ENCODE peak calls at places on chromosome 14, in ten cellular contexts. M is prostate gland, L is left ventricle myocardium inferior, A is AG09309, N is Panc1, Q is right atrium auricular region, J is MM.1S, D is upper lobe of right lung, E is testis, Z is Peyer's patch. K is an unnamed sample.

GRCh38 chr14:61568572-61569011 is 126.7 kb upstream of the HIF1A start:
- DNase-seq in M (no peak), L (peak), A (no peak), N (no peak), Q (peak), J (peak), D (peak), E (no peak), Z (peak), K (peak)

GRCh38 chr14:53011053-53011462 is 60.2 kb upstream of the FERMT2 start:
- DNase-seq in M (no peak), L (peak), A (peak), N (no peak), Q (peak), J (no peak), D (no peak), E (peak), Z (no peak), K (no peak)

GRCh38 chr14:58628381-58628780 is 9.4 kb upstream of the DACT1 start:
- DNase-seq in M (no peak), L (no peak), A (no peak), N (no peak), Q (no peak), J (no peak), D (no peak), E (no peak), Z (no peak), K (no peak)

GRCh38 chr14:104296388-104297312 is 158.3 kb downstream of the KIF26A start:
- DNase-seq in M (no peak), L (peak), A (no peak), N (no peak), Q (no peak), J (no peak), D (peak), E (no peak), Z (no peak), K (no peak)

GRCh38 chr14:56185991-56186390 is 67.8 kb downstream of the PELI2 start:
- DNase-seq in M (no peak), L (no peak), A (no peak), N (no peak), Q (no peak), J (no peak), D (no peak), E (no peak), Z (no peak), K (no peak)

GRCh38 chr14:37792124-37792523 is 196.7 kb downstream of the TTC6 start:
- DNase-seq in M (no peak), L (no peak), A (no peak), N (no peak), Q (no peak), J (no peak), D (no peak), E (no peak), Z (no peak), K (no peak)

GRCh38 chr14:48350971-48351370 is 675.6 kb upstream of the MDGA2 start:
- DNase-seq in M (no peak), L (no peak), A (no peak), N (no peak), Q (no peak), J (no peak), D (no peak), E (no peak), Z (no peak), K (no peak)

GRCh38 chr14:93683241-93683640 is 105.0 kb downstream of the PRIMA1 start:
- DNase-seq in M (no peak), L (no peak), A (no peak), N (no peak), Q (no peak), J (no peak), D (no peak), E (peak), Z (no peak), K (no peak)

GRCh38 chr14:104117341-104118005 is 20.9 kb upstream of the KIF26A start:
- DNase-seq in M (no peak), L (no peak), A (no peak), N (no peak), Q (no peak), J (no peak), D (peak), E (no peak), Z (no peak), K (no peak)

GRCh38 chr14:60777856-60778578 is 43.5 kb downstream of the MNAT1 start:
- DNase-seq in M (no peak), L (no peak), A (peak), N (no peak), Q (no peak), J (no peak), D (no peak), E (no peak), Z (no peak), K (no peak)

GRCh38 chr14:66045572-66046021 is 440.6 kb upstream of the CCDC196 start:
- DNase-seq in M (no peak), L (peak), A (peak), N (no peak), Q (no peak), J (no peak), D (no peak), E (no peak), Z (no peak), K (no peak)

GRCh38 chr14:38485011-38485410 is 229.1 kb upstream of the CLEC14A start:
- DNase-seq in M (no peak), L (no peak), A (no peak), N (no peak), Q (no peak), J (no peak), D (no peak), E (no peak), Z (no peak), K (no peak)

GRCh38 chr14:23094666-23095195 is at the start of gene ACIN1:
- DNase-seq in M (peak), L (no peak), A (peak), N (peak), Q (peak), J (peak), D (peak), E (peak), Z (peak), K (no peak)

GRCh38 chr14:23093993-23094665 is 807 bp downstream of the ACIN1 start:
- DNase-seq in M (no peak), L (no peak), A (no peak), N (no peak), Q (no peak), J (no peak), D (no peak), E (no peak), Z (no peak), K (no peak)

GRCh38 chr14:23093526-23093925 is 1.4 kb downstream of the ACIN1 start:
- DNase-seq in M (no peak), L (no peak), A (no peak), N (no peak), Q (no peak), J (no peak), D (no peak), E (no peak), Z (no peak), K (no peak)

GRCh38 chr14:23091294-23092225 is 3.4 kb downstream of the ACIN1 start:
- DNase-seq in M (no peak), L (no peak), A (no peak), N (no peak), Q (no peak), J (no peak), D (no peak), E (no peak), Z (no peak), K (no peak)

GRCh38 chr14:23093104-23093503 is 1.8 kb downstream of the ACIN1 start:
- DNase-seq in M (no peak), L (no peak), A (no peak), N (no peak), Q (no peak), J (no peak), D (no peak), E (no peak), Z (no peak), K (no peak)
- H3K4me3 ChIP-seq in M (no peak), L (peak), A (peak), N (no peak), Q (no peak), J (no peak), D (no peak), E (no peak), Z (no peak), K (no peak)

GRCh38 chr14:68951051-68951797 is 27.9 kb downstream of the ACTN1 start:
- DNase-seq in M (peak), L (peak), A (peak), N (peak), Q (peak), J (no peak), D (peak), E (peak), Z (peak), K (no peak)

GRCh38 chr14:68952544-68953535 is 26.3 kb downstream of the ACTN1 start:
- DNase-seq in M (no peak), L (peak), A (no peak), N (no peak), Q (no peak), J (peak), D (no peak), E (peak), Z (no peak), K (no peak)

GRCh38 chr14:68950111-68950510 is 29.0 kb downstream of the ACTN1 start:
- DNase-seq in M (no peak), L (no peak), A (no peak), N (no peak), Q (no peak), J (no peak), D (no peak), E (no peak), Z (no peak), K (no peak)

GRCh38 chr14:68949236-68949965 is 29.7 kb downstream of the ACTN1 start:
- DNase-seq in M (no peak), L (no peak), A (no peak), N (no peak), Q (no peak), J (no peak), D (no peak), E (no peak), Z (no peak), K (no peak)

GRCh38 chr14:68951800-68952540 is 27.1 kb downstream of the ACTN1 start:
- DNase-seq in M (no peak), L (peak), A (no peak), N (no peak), Q (no peak), J (no peak), D (no peak), E (no peak), Z (no peak), K (no peak)
- H3K4me3 ChIP-seq in M (no peak), L (peak), A (no peak), N (no peak), Q (no peak), J (no peak), D (no peak), E (no peak), Z (no peak), K (no peak)

GRCh38 chr14:64706119-64706465 is 1.9 kb downstream of the PLEKHG3 start:
- DNase-seq in M (no peak), L (no peak), A (no peak), N (no peak), Q (no peak), J (no peak), D (no peak), E (no peak), Z (no peak), K (no peak)
- H3K4me3 ChIP-seq in M (no peak), L (peak), A (no peak), N (peak), Q (peak), J (no peak), D (peak), E (peak), Z (no peak), K (peak)

DNA sequence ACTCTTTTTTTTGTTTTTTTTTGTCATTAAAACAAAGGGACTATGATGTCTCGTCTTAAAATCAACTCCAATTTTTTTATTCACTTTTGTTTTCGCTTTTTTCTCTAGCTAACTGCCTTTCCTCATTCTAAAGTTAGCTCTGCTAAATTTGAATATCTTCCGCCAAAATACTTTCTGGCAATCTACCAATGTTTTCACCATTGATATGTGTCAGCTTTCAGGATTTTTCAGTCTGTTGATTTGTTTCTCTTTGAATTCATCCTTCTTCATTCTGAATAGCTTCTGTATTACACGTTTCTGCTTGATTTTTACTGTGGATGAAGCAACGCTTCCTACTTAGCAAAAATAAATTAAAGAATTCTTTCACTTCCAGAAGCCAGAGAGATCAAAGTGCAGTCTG is 38.7 kb upstream of the NOVA1 start:
- DNase-seq in M (no peak), L (no peak), A (no peak), N (no peak), Q (no peak), J (no peak), D (no peak), E (no peak), Z (no peak), K (no peak)
- H3K4me3 ChIP-seq in M (no peak), L (peak), A (no peak), N (no peak), Q (no peak), J (no peak), D (no peak), E (no peak), Z (no peak), K (no peak)

GRCh38 chr14:71780822-71781221 is 151.4 kb upstream of the RGS6 start:
- DNase-seq in M (no peak), L (no peak), A (no peak), N (no peak), Q (no peak), J (no peak), D (no peak), E (no peak), Z (no peak), K (no peak)
- H3K4me3 ChIP-seq in M (no peak), L (no peak), A (no peak), N (no peak), Q (no peak), J (no peak), D (no peak), E (no peak), Z (no peak), K (no peak)

DNA sequence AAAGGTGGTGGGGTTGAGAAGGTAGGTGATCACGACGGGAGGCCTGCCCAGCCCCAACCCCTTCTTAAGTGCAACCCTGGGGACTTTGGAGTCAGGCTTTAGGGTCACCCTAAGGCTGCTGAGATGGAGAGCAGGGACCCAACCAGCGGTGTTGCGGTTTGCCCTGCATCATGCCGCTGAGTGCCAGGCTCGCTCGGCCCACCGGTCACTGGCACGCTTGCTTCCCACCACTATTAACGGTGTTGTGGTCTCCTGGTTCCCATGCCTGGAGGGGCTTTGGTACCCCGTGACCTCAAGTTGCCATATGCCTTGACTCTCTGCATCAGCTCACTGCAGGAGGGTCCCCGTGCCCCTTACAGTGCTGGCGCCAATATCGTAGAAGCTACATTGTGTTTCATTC is 18.4 kb upstream of the MEG3 start:
- DNase-seq in M (no peak), L (no peak), A (no peak), N (no peak), Q (no peak), J (no peak), D (no peak), E (no peak), Z (no peak), K (no peak)
- H3K4me3 ChIP-seq in M (no peak), L (no peak), A (no peak), N (no peak), Q (no peak), J (no peak), D (no peak), E (no peak), Z (no peak), K (no peak)

GRCh38 chr14:20626274-20626673 is 15.2 kb downstream of the OR6S1 start:
- DNase-seq in M (no peak), L (no peak), A (no peak), N (no peak), Q (no peak), J (no peak), D (no peak), E (no peak), Z (no peak), K (no peak)
- H3K4me3 ChIP-seq in M (no peak), L (peak), A (no peak), N (peak), Q (peak), J (no peak), D (no peak), E (peak), Z (no peak), K (no peak)